ENCODE peak calls at places on chromosomes 12 and 14, in seven cellular contexts. M is psoas muscle, P is cardiac muscle cell, K is neural progenitor cell, S is upper lobe of right lung, A is stomach, J is mucosa of descending colon. D is an unnamed sample. For H3K4me1, the result is how much of the 10 kb centered on the place peaks cover.

GRCh38 chr12:132955933-132956725 is at the start of gene ZNF605:
- DNase-seq in K (peak), J (peak), S (peak), M (peak), A (peak), P (peak), D (peak)

GRCh38 chr12:26153421-26154154 is 28.8 kb upstream of the BHLHE41 start:
- DNase-seq in K (no peak), J (no peak), M (no peak), S (no peak), P (peak), A (no peak), D (no peak)

GRCh38 chr12:57887631-57888406 is 41.3 kb upstream of the CTDSP2 start:
- DNase-seq in S (no peak), J (peak), P (peak), M (no peak), K (no peak), A (peak), D (peak)

GRCh38 chr14:68548194-68549056 is 244.4 kb downstream of the ZFP36L1 start:
- DNase-seq in M (peak), J (peak), A (peak), K (peak), P (peak), S (peak), D (peak)

GRCh38 chr12:132313182-132313581 is 16.2 kb downstream of the GALNT9 start:
- DNase-seq in S (no peak), M (no peak), K (no peak), P (no peak), A (no peak), J (no peak), D (no peak)

GRCh38 chr12:77940011-77940423 is 109.3 kb downstream of the NAV3 start:
- DNase-seq in A (no peak), J (no peak), M (no peak), S (no peak), K (no peak), P (peak), D (no peak)

GRCh38 chr12:74817499-74817898 is 279.9 kb downstream of the ATXN7L3B start:
- DNase-seq in K (no peak), J (no peak), A (no peak), M (no peak), S (no peak), P (no peak), D (no peak)

GRCh38 chr12:94815958-94816357 is 165.6 kb upstream of the TMCC3 start:
- DNase-seq in P (no peak), J (no peak), M (no peak), A (no peak), K (peak), S (no peak), D (no peak)

GRCh38 chr14:31449971-31450610 is 7.2 kb downstream of the DTD2 start:
- DNase-seq in S (no peak), P (no peak), K (peak), J (no peak), A (no peak), M (no peak), D (no peak)

GRCh38 chr12:99059824-99060526 is 414.9 kb downstream of the APAF1 start:
- DNase-seq in P (peak), M (peak), S (no peak), A (no peak), K (peak), J (no peak), D (no peak)

GRCh38 chr14:89906000-89906399 is 48.5 kb downstream of the EFCAB11 start:
- DNase-seq in A (no peak), S (no peak), K (no peak), M (no peak), J (no peak), P (no peak), D (no peak)

GRCh38 chr12:112480931-112481330 is 62.2 kb downstream of the PTPN11 start:
- DNase-seq in S (no peak), P (no peak), J (no peak), M (no peak), A (no peak), K (no peak), D (no peak)

GRCh38 chr14:90109858-90110257 is 48.1 kb downstream of the KCNK13 start:
- DNase-seq in S (no peak), J (no peak), A (no peak), M (no peak), K (peak), P (no peak), D (no peak)

GRCh38 chr14:59727073-59727661 is 143.4 kb downstream of the RTN1 start:
- DNase-seq in P (no peak), S (no peak), K (no peak), M (peak), J (no peak), A (no peak), D (no peak)

GRCh38 chr12:65854629-65855028 is 30.3 kb downstream of the HMGA2 start:
- DNase-seq in J (no peak), K (no peak), M (no peak), A (no peak), P (no peak), S (no peak), D (no peak)

GRCh38 chr14:91229743-91230200 is 14.7 kb downstream of the GPR68 start:
- DNase-seq in P (no peak), S (no peak), A (no peak), M (no peak), J (no peak), K (no peak), D (no peak)

GRCh38 chr12:124284368-124284767 is 10.5 kb upstream of the RFLNA start:
- DNase-seq in P (no peak), K (no peak), S (no peak), M (no peak), J (no peak), A (no peak), D (no peak)

GRCh38 chr12:11958216-11959091 is 112.3 kb upstream of the BCL2L14 start:
- DNase-seq in P (no peak), J (no peak), A (no peak), M (no peak), K (no peak), S (no peak), D (no peak)

GRCh38 chr12:53048780-53049401 is 974 bp upstream of the TNS2 start:
- DNase-seq in K (peak), A (peak), S (peak), P (peak), M (peak), J (peak), D (peak)

GRCh38 chr12:12278899-12279298 is 12.1 kb upstream of the LRP6 start:
- DNase-seq in P (no peak), K (no peak), M (no peak), A (no peak), S (no peak), J (no peak), D (no peak)

GRCh38 chr12:45732936-45733335 is 3.4 kb downstream of the ARID2 start:
- DNase-seq in P (no peak), J (no peak), A (no peak), M (no peak), K (no peak), S (no peak), D (no peak)

GRCh38 chr12:45730842-45731336 is 1.4 kb downstream of the ARID2 start:
- DNase-seq in A (no peak), P (peak), K (no peak), S (no peak), J (no peak), M (no peak), D (peak)

GRCh38 chr12:45732250-45732649 is 2.7 kb downstream of the ARID2 start:
- DNase-seq in M (no peak), K (no peak), P (no peak), S (no peak), A (no peak), J (no peak), D (no peak)

GRCh38 chr12:45730116-45730841 is 773 bp downstream of the ARID2 start:
- DNase-seq in J (peak), P (peak), S (peak), M (peak), A (peak), K (peak), D (peak)

GRCh38 chr12:45731376-45731775 is 1.9 kb downstream of the ARID2 start:
- DNase-seq in M (no peak), J (no peak), P (no peak), S (no peak), A (no peak), K (peak), D (no peak)
- H3K4me3 ChIP-seq in M (peak), J (no peak), P (peak), S (peak), A (peak), K (peak), D (peak)

GRCh38 chr12:6135071-6135470 is 10.6 kb upstream of the VWF start:
- DNase-seq in J (no peak), P (no peak), A (no peak), M (no peak), S (no peak), K (no peak), D (no peak)

GRCh38 chr12:6132496-6132895 is 8.0 kb upstream of the VWF start:
- DNase-seq in P (no peak), J (no peak), K (no peak), M (no peak), S (no peak), A (no peak), D (no peak)

DNA sequence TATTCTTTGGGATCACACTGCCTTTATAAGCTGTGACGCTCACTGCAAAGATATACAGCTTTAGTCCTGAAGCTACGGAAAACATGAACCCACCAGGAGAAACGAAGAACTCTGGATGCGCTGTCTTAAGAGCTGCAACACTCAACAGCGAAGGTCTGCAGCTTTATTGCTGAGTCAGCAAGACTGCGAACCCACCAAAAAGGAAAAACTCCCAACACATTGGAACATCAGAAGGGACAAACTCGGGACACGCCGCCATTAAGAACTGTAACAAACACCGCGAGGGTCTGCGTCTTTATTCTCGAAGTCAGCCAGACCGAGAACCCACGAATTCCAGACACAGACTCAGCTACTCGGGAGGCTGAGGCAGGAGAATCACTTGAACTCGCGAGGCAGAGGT is 9.2 kb upstream of the VWF start:
- DNase-seq in K (no peak), P (no peak), M (no peak), A (no peak), S (no peak), J (no peak), D (no peak)
- TF ChIP-seq CTCF in K (no peak), P (no peak), M (no peak), A (no peak), S (no peak), J (no peak), D (no peak)

GRCh38 chr12:121784460-121784859 is 9.0 kb downstream of the RHOF start:
- DNase-seq in S (no peak), M (no peak), P (no peak), K (no peak), A (no peak), J (no peak), D (no peak)
- H3K4me1 ChIP-seq in S (under half), M (under half), P (under half), K (under half), A (under half), J (under half), D (under half)

GRCh38 chr14:36579001-36579555 is 3.3 kb downstream of the NKX2-8 start:
- DNase-seq in P (no peak), K (peak), A (no peak), S (no peak), M (no peak), J (no peak), D (no peak)

GRCh38 chr14:36580856-36581831 is 1.3 kb downstream of the NKX2-8 start:
- DNase-seq in P (peak), A (no peak), K (peak), J (no peak), S (peak), M (peak), D (no peak)

GRCh38 chr14:36580141-36580855 is 2.1 kb downstream of the NKX2-8 start:
- DNase-seq in K (peak), J (no peak), M (no peak), P (no peak), A (no peak), S (no peak), D (no peak)

GRCh38 chr14:36582011-36582873 is at the start of gene NKX2-8:
- DNase-seq in J (no peak), K (peak), A (no peak), S (peak), M (no peak), P (peak), D (no peak)

GRCh38 chr14:36579573-36580140 is 2.8 kb downstream of the NKX2-8 start:
- DNase-seq in K (peak), P (no peak), S (no peak), J (no peak), M (no peak), A (no peak), D (no peak)
- H3K4me3 ChIP-seq in K (peak), P (no peak), S (no peak), J (no peak), M (no peak), A (no peak), D (no peak)

GRCh38 chr12:54210400-54210790 is 21.6 kb upstream of the SMUG1 start:
- DNase-seq in K (no peak), P (no peak), J (no peak), A (no peak), S (no peak), M (no peak), D (no peak)

GRCh38 chr12:54214553-54215374 is 26.0 kb upstream of the SMUG1 start:
- DNase-seq in S (peak), K (peak), J (peak), M (peak), P (peak), A (peak), D (peak)

GRCh38 chr12:54211920-54212319 is 23.1 kb upstream of the SMUG1 start:
- DNase-seq in A (no peak), K (no peak), M (no peak), J (no peak), P (no peak), S (no peak), D (no peak)

GRCh38 chr12:54215990-54216579 is 27.3 kb upstream of the SMUG1 start:
- DNase-seq in S (peak), A (no peak), J (peak), P (no peak), M (no peak), K (no peak), D (no peak)

GRCh38 chr12:54213084-54213483 is 24.3 kb upstream of the SMUG1 start:
- DNase-seq in P (no peak), K (no peak), A (no peak), S (no peak), M (no peak), J (no peak), D (no peak)
- TF ChIP-seq CTCF in P (peak), K (peak), A (no peak), S (no peak), M (no peak), J (no peak), D (no peak)